ENCODE peak calls at places on chromosomes 6 and 20, in five cellular contexts. U, Q, E, M and A are unnamed samples. For H3K4me1, the result is how much of the 10 kb centered on the place peaks cover.

GRCh38 chr6:165806126-165806810 is 143.2 kb upstream of the PDE10A start:
- DNase-seq in U (no peak), Q (no peak), E (no peak), M (no peak), A (no peak)

GRCh38 chr20:9241721-9242427 is 173.0 kb downstream of the PLCB4 start:
- DNase-seq in U (no peak), Q (peak), E (no peak), M (no peak), A (no peak)

GRCh38 chr6:6927437-6928361 is 180.1 kb upstream of the RREB1 start:
- DNase-seq in U (peak), Q (no peak), E (peak), M (no peak), A (peak)

GRCh38 chr6:47733879-47734558 is 35.6 kb downstream of the ADGRF4 start:
- DNase-seq in U (no peak), Q (no peak), E (no peak), M (peak), A (no peak)

GRCh38 chr6:154864086-154864430 is 130.8 kb downstream of the SCAF8 start:
- DNase-seq in U (no peak), Q (no peak), E (no peak), M (no peak), A (no peak)

GRCh38 chr6:90545450-90545849 is 41.4 kb downstream of the MAP3K7 start:
- DNase-seq in U (no peak), Q (no peak), E (no peak), M (no peak), A (no peak)

GRCh38 chr6:118764766-118765165 is 113.4 kb upstream of the CEP85L start:
- DNase-seq in U (no peak), Q (no peak), E (peak), M (no peak), A (no peak)

GRCh38 chr20:4766631-4767030 is 44.9 kb downstream of the PRND start:
- DNase-seq in U (no peak), Q (no peak), E (peak), M (no peak), A (no peak)

GRCh38 chr6:168834814-168835213 is 393.8 kb downstream of the SMOC2 start:
- DNase-seq in U (no peak), Q (no peak), E (no peak), M (no peak), A (no peak)

GRCh38 chr6:142659661-142660060 is 285.3 kb downstream of the HIVEP2 start:
- DNase-seq in U (no peak), Q (no peak), E (no peak), M (no peak), A (no peak)

GRCh38 chr20:62536731-62537401 is 61.1 kb upstream of the GATA5 start:
- DNase-seq in U (no peak), Q (no peak), E (no peak), M (no peak), A (no peak)

GRCh38 chr20:21315138-21315537 is 12.0 kb downstream of the XRN2 start:
- DNase-seq in U (no peak), Q (peak), E (no peak), M (no peak), A (no peak)

GRCh38 chr20:23629542-23630391 is 8.0 kb downstream of the CST3 start:
- DNase-seq in U (no peak), Q (no peak), E (no peak), M (no peak), A (no peak)

GRCh38 chr6:35781290-35781689 is 471 bp downstream of the CLPSL1 start:
- DNase-seq in U (no peak), Q (no peak), E (no peak), M (no peak), A (peak)

GRCh38 chr20:41183831-41184230 is 46.5 kb downstream of the PLCG1 start:
- DNase-seq in U (no peak), Q (no peak), E (no peak), M (no peak), A (no peak)

GRCh38 chr6:90249458-90249857 is 47.2 kb downstream of the BACH2 start:
- DNase-seq in U (no peak), Q (no peak), E (no peak), M (no peak), A (no peak)

GRCh38 chr6:74369556-74369993 is 673.6 kb downstream of the CD109 start:
- DNase-seq in U (no peak), Q (peak), E (no peak), M (no peak), A (no peak)

GRCh38 chr6:151027295-151027747 is 161.8 kb downstream of the MTHFD1L start:
- DNase-seq in U (no peak), Q (no peak), E (no peak), M (peak), A (no peak)

GRCh38 chr6:83514877-83515466 is 2.6 kb downstream of the PRSS35 start:
- DNase-seq in U (no peak), Q (peak), E (no peak), M (peak), A (no peak)

GRCh38 chr20:7214081-7214740 is 446.7 kb downstream of the BMP2 start:
- DNase-seq in U (no peak), Q (no peak), E (no peak), M (no peak), A (no peak)

GRCh38 chr20:326645-327031 is 1.3 kb downstream of the SOX12 start:
- DNase-seq in U (peak), Q (no peak), E (peak), M (peak), A (peak)

GRCh38 chr6:158835616-158836221 is 16.6 kb upstream of the EZR start:
- DNase-seq in U (peak), Q (no peak), E (peak), M (no peak), A (peak)

GRCh38 chr6:428047-428608 is 36.6 kb downstream of the IRF4 start:
- DNase-seq in U (peak), Q (no peak), E (no peak), M (no peak), A (no peak)

GRCh38 chr6:56803594-56803993 is 151.3 kb upstream of the BEND6 start:
- DNase-seq in U (no peak), Q (peak), E (no peak), M (no peak), A (no peak)
- H3K4me1 ChIP-seq in U (under half), Q (half or more), E (under half), M (half or more), A (under half)

GRCh38 chr20:56634735-56635422 is 5.8 kb downstream of the TFAP2C start:
- DNase-seq in U (no peak), Q (no peak), E (no peak), M (no peak), A (no peak)

GRCh38 chr20:56636701-56637100 is 7.6 kb downstream of the TFAP2C start:
- DNase-seq in U (no peak), Q (peak), E (no peak), M (no peak), A (no peak)

GRCh38 chr20:56634307-56634706 is 5.2 kb downstream of the TFAP2C start:
- DNase-seq in U (no peak), Q (no peak), E (no peak), M (no peak), A (no peak)

GRCh38 chr20:56631990-56632327 is 2.9 kb downstream of the TFAP2C start:
- DNase-seq in U (no peak), Q (no peak), E (no peak), M (no peak), A (no peak)

DNA sequence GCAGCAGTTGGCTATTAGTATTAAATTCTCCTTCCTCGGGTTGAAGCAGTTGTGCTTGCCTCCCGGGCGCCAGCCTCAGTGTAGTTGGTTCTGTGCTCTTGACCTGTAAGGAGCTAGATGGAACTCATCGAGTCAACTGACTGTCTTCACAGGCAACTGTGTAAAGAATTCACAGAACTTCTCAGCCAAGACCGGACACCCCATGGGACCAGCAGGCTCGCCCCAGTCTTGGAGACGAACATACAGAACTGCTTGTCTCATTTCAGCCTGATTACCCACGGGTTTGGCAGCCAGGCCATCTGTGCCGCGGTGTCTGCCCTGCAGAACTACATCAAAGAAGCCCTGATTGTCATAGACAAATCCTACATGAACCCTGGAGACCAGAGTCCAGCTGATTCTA is 8.5 kb downstream of the TFAP2C start:
- DNase-seq in U (no peak), Q (no peak), E (no peak), M (no peak), A (no peak)
- H3K4me1 ChIP-seq in U (under half), Q (under half), E (under half), M (under half), A (under half)

DNA sequence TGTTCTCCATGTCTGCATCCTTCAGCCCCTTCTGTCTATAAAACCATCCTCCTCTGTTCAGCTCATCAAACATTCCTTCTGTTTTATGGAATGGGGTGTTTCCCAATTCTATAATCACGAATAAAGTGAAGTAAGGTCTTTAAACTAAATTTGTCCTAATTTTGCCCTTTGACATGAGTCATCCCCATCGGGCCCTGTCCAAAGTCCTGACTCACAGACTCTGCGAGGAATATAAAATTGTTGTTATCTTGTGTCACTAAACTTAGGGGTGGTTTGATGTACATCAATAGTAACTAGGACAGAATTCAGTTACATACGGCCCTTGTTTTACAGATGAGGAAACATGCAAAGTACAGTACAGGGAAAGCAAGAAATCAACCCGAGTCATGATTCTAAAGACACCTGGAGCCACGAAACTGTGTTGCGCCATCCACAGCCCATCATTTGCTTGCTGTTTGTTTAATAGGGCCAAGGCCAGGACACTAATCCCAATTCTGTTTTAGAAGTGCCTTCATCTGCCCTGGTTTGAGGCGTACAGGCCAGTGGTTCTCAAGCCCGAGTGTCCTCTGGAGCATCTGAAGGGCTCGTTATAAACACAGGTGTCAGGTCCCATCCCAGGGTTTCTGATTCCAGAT is 2.8 kb downstream of the ACSS1 start:
- DNase-seq in U (no peak), Q (no peak), E (peak), M (no peak), A (no peak)
- H3K4me1 ChIP-seq in U (half or more), Q (under half), E (half or more), M (under half), A (half or more)

GRCh38 chr6:41705329-41705995 is 29.9 kb downstream of the TFEB start:
- DNase-seq in U (peak), Q (no peak), E (no peak), M (no peak), A (no peak)
- H3K4me1 ChIP-seq in U (half or more), Q (under half), E (half or more), M (under half), A (under half)

DNA sequence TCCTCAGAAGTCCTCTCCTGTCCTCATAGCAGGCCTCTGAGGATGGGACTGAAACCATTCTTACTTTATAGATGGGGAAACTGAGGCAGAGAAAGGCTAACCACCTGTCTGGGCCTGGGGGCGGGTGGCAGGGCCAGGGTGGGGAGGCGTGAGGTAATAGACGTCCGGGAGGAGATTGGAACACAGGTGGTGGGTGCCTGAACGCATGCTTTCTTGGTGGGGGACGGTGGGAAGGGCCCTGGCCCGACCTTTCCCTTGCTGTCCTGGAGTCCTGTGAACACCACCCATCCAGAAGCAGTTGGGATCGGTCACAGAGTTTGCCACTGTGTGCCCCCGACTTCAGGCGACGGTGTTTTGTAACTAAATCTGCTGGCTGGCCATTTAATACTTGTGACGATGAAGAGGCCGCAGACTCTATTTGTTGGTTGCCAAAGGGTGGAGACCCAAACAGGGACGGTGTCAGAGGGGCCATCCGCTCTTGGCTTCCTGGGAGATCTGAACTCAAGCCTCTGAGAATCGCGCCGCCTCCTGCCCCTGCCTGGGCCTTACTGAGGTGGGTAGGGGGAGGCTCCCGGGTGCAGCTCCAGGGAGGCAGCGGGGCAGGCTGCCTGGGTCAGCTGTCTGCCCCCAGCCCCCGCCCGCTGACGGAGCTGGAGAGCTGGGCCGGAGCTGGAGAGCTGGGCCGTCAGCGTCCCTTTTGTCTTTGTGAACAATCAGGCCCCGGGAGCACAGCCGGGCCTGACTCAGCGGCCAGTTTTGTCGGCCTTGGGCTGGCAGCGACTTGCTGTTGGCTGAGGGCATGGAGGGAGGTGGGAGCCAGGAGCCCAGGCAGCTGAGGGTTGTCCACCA is 4.1 kb downstream of the RBM38 start:
- DNase-seq in U (peak), Q (peak), E (no peak), M (no peak), A (peak)
- H3K4me1 ChIP-seq in U (half or more), Q (under half), E (half or more), M (under half), A (half or more)

GRCh38 chr20:24762791-24763350 is 186.2 kb upstream of the CST7 start:
- DNase-seq in U (peak), Q (no peak), E (no peak), M (no peak), A (no peak)
- H3K4me1 ChIP-seq in U (under half), Q (under half), E (under half), M (under half), A (under half)